ENCODE peak calls at places on chromosomes 2 and 18, in six cellular contexts. E is HL-60, J is HepG2, C is HCT116, A is transverse colon, Q is K562. T is an unnamed sample.

GRCh38 chr18:58174285-58174684 is 130.3 kb downstream of the NEDD4L start:
- DNase-seq in J (no peak), C (no peak), E (no peak), Q (no peak), A (no peak), T (no peak)

GRCh38 chr2:238425979-238426567 is 654 bp upstream of the ASB1 start:
- DNase-seq in C (peak), E (peak), A (no peak), J (peak), Q (peak), T (peak)

GRCh38 chr18:702957-703659 is 9.3 kb downstream of the ENOSF1 start:
- DNase-seq in E (peak), J (peak), Q (no peak), A (no peak), C (no peak), T (no peak)

GRCh38 chr2:219041252-219041651 is at the start of gene CFAP65:
- DNase-seq in C (peak), Q (peak), E (no peak), J (no peak), A (peak), T (peak)

GRCh38 chr18:7452331-7452730 is 114.8 kb upstream of the PTPRM start:
- DNase-seq in J (peak), A (no peak), C (peak), Q (peak), E (peak), T (no peak)

GRCh38 chr2:105553538-105554196 is 154.8 kb upstream of the FHL2 start:
- DNase-seq in Q (no peak), A (no peak), J (no peak), C (no peak), E (no peak), T (no peak)

GRCh38 chr2:134659724-134660123 is 59.1 kb downstream of the TMEM163 start:
- DNase-seq in A (no peak), Q (no peak), E (no peak), C (no peak), J (no peak), T (no peak)

GRCh38 chr18:59752666-59753065 is 55.4 kb upstream of the CCBE1 start:
- DNase-seq in E (no peak), C (no peak), J (no peak), A (no peak), Q (no peak), T (no peak)

GRCh38 chr2:8191427-8191826 is 490.4 kb upstream of the ID2 start:
- DNase-seq in Q (no peak), E (no peak), J (no peak), A (no peak), C (no peak), T (no peak)

GRCh38 chr2:21657475-21657874 is 533.7 kb downstream of the TDRD15 start:
- DNase-seq in C (no peak), Q (no peak), J (no peak), A (no peak), E (no peak), T (no peak)

GRCh38 chr2:144571770-144572169 is 51.9 kb upstream of the ZEB2 start:
- DNase-seq in Q (no peak), A (no peak), C (no peak), E (no peak), J (no peak), T (no peak)

GRCh38 chr2:238919307-238919706 is 71.4 kb downstream of the TWIST2 start:
- DNase-seq in A (no peak), E (no peak), J (no peak), C (no peak), Q (no peak), T (peak)

GRCh38 chr18:9017170-9017899 is 85.2 kb upstream of the NDUFV2 start:
- DNase-seq in Q (peak), C (peak), J (peak), A (peak), E (peak), T (peak)

GRCh38 chr2:31413876-31414550 is 529 bp downstream of the XDH start:
- DNase-seq in E (no peak), C (no peak), Q (peak), A (no peak), J (no peak), T (no peak)

DNA sequence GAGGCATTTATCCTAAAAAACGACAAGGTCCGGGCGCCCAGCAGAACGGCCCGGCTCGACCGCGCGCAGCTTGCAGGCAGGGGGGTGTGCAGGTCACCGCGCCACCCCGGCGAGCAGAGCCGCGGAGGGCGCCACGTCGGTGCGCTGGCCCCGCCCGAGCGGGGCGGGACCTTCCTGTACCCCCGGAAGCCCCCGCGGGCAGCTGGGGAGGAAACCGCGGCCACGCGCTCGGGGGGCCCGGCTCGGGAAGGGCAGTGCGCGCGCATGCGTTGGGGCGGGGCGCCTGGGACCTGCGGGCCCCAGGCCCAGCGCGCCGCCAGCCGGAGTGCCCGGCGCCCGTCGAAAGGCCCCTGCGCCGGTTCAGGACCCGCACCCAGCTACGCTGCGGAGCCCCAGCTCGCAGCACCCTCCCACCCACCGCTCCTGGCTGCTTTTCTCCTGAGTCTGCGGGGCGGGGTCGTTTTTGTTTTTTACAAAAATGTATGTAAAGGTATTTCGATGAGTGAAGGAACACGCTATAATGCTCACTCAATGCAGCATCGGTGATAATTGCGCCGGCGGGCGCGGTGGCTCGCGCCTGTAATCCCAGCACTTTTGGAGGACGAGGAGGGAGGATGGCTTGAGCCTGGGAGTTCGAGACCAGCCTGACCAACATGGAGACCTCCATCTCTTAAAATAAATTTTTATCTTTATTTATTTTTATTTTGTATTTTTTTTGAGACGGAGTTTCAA is 47.7 kb upstream of the POMC start:
- DNase-seq in Q (no peak), E (peak), J (no peak), A (peak), C (no peak), T (peak)
- TF ChIP-seq POLR2AphosphoS5 in Q (no peak), E (no peak), J (no peak), A (no peak), C (no peak), T (peak)

GRCh38 chr18:77671456-77672167 is 422.0 kb downstream of the GALR1 start:
- DNase-seq in A (no peak), C (no peak), Q (peak), J (no peak), E (no peak), T (no peak)

GRCh38 chr18:77666613-77667012 is 417.0 kb downstream of the GALR1 start:
- DNase-seq in C (no peak), A (no peak), Q (no peak), E (no peak), J (no peak), T (no peak)

GRCh38 chr18:77668219-77668618 is 418.6 kb downstream of the GALR1 start:
- DNase-seq in J (no peak), Q (no peak), E (no peak), A (no peak), C (no peak), T (no peak)
- TF ChIP-seq POLR2AphosphoS5 in J (no peak), Q (no peak), E (no peak), A (no peak), C (no peak), T (no peak)

GRCh38 chr18:12882416-12882815 is 1.6 kb downstream of the PTPN2 start:
- DNase-seq in A (no peak), C (no peak), E (no peak), Q (no peak), J (no peak), T (no peak)

GRCh38 chr18:12885500-12885899 is 1.5 kb upstream of the PTPN2 start:
- DNase-seq in J (no peak), C (no peak), Q (peak), E (no peak), A (no peak), T (no peak)

GRCh38 chr18:12883003-12883683 is 894 bp downstream of the PTPN2 start:
- DNase-seq in A (no peak), J (no peak), Q (no peak), C (no peak), E (no peak), T (no peak)

GRCh38 chr18:12884521-12885323 is 685 bp upstream of the PTPN2 start:
- DNase-seq in A (no peak), C (no peak), Q (no peak), E (peak), J (no peak), T (no peak)

DNA sequence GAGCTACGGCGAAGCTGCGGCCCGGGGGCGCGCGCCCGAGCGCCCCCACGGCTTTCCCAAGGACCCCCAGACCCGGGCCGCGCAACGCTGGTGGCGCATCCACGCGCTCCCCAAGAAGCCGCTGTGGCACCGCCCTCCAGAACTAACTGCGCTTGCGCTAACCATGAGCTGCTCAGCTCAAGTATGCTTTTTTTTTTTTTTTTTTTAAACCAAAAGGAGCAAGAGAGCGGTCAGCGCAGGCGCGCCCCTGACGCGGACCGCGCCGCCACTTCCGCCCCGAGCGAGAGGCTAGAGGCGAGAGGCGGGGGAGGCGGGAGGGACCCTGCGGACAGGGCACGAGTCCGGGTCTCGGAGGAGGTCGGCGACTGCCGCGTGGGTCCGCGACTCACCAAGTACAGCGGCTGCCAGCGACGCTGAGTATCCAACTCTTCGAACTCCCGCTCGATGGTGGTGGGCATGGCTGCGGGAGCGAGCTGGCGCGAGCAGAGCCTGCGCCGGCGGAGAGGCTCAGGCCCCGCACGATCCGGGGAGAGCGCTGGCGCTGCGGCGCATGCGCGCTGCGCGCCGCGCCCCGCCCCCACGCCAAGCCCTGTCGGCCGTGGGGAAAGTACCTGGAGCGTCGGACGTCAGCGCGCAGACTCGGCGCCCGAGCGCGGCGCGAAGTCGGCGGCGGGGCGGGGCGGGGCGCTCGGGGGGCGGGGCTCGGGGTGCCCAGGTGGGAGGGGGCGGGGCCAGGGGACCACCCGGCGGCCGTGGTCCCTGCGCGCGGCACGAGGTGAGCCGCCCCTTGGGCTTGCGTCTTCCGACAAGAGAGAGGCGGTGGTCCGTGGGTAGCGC is at the start of gene PTPN2:
- DNase-seq in J (peak), A (peak), E (peak), Q (peak), C (peak), T (peak)
- TF ChIP-seq POLR2AphosphoS5 in J (peak), A (peak), E (peak), Q (peak), C (peak), T (peak)

GRCh38 chr2:236731767-236732580 is 162.3 kb downstream of the ACKR3 start:
- DNase-seq in A (peak), E (no peak), J (no peak), C (no peak), Q (no peak), T (no peak)
- TF ChIP-seq POLR2AphosphoS5 in A (peak), E (no peak), J (no peak), C (no peak), Q (no peak), T (no peak)

DNA sequence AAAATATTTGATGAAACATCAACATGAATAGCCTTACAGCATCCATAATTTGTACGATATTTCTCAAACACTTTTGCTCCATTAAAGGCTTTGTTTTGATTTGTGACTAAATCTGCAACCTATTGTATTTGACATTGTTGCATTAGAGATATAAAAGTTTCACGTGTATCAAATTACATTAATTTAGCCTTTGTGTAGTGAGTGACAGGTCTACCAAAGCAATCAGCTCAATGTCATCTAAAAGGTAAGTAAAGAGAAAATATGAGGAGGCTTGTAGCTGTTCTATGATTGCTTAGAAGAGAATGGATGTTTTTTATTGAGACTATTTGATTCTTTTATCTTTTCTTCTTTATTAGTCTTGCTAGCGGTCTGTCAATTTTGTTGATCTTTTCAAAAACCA is 430.2 kb downstream of the GALR1 start:
- DNase-seq in E (no peak), A (no peak), J (no peak), Q (no peak), C (no peak), T (no peak)
- TF ChIP-seq POLR2AphosphoS5 in E (no peak), A (no peak), J (no peak), Q (no peak), C (no peak), T (no peak)

DNA sequence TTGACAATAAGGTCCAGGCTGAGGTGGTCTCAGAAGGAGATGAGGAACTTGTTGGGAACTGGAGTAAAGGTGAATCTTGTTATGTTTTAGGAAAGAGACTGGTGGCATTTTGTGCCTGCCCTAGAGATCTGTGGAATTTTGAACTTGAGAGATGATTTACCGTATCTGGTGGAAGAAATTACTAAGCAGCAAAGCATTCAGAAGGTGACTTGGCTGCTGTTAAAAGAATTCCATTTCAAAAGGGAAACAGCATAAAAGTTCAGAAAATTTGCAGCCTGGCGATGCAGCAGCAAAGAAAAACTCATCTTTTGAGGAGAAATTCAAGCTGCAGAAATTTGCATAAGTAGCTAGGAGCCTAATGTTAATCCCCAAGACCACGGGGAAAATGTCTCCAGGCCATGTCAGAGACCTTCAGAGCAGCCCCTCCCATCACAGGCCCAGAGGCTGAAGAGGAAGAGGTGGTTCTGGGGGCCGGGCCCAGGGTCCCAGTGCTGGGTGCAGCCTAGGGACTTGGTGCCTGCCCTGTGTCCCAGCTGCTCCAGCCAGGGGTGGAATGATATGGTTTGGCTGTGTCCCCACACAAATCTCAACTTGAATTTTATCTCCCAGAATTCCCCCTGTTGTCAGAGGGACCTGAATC is 73.5 kb downstream of the FIGN start:
- DNase-seq in E (no peak), Q (no peak), A (no peak), J (no peak), C (no peak), T (no peak)
- TF ChIP-seq POLR2AphosphoS5 in E (no peak), Q (no peak), A (no peak), J (no peak), C (no peak), T (no peak)

DNA sequence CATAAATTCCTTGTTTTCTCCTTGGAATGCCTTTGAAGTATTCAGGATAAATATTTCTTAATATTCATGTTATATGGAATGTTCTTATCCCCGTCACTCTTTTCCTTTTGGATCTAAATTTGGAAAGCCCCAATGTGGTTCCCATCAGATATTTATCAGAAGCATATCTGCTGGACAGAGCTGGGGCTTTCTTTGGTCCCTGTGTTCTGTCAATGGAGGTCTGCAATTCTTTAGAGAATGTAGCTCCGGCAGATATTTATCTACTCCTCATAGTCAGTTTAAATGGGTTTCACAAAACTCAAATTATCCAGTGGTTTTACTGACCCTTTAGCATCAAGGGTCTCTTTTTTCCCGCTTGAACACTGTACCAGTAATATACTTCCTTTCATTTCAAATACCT is 167.8 kb upstream of the SCN7A start:
- DNase-seq in Q (no peak), J (no peak), C (no peak), E (no peak), A (no peak), T (no peak)
- TF ChIP-seq POLR2AphosphoS5 in Q (no peak), J (no peak), C (no peak), E (no peak), A (no peak), T (no peak)

T was measured in spleen.